ENCODE peak calls at places on chromosomes 1 and 21, in six cellular contexts. B is RWPE2, J is heart right ventricle, K is HCT116, D is stomach, E is upper lobe of left lung. O is an unnamed sample.

GRCh38 chr1:170150921-170151320 is 5.2 kb downstream of the NTMT2 start:
- DNase-seq in E (no peak), K (no peak), D (no peak), B (no peak), J (no peak), O (no peak)

GRCh38 chr1:184574588-184574987 is 180.1 kb downstream of the EDEM3 start:
- DNase-seq in K (no peak), D (no peak), J (no peak), E (peak; percentile 33), B (no peak), O (no peak)

GRCh38 chr1:14921057-14921456 is 232.5 kb upstream of the TMEM51 start:
- DNase-seq in B (no peak), K (no peak), D (no peak), J (no peak), E (no peak), O (no peak)

GRCh38 chr1:209455133-209455532 is 128.4 kb upstream of the CAMK1G start:
- DNase-seq in E (no peak), D (no peak), B (no peak), K (no peak), J (no peak), O (no peak)

GRCh38 chr1:167532964-167533824 is 14.9 kb upstream of the CD247 start:
- DNase-seq in J (no peak), B (no peak), E (no peak), K (no peak), D (no peak), O (no peak)

GRCh38 chr21:37874904-37875780 is 41.1 kb downstream of the KCNJ6 start:
- DNase-seq in D (no peak), E (no peak), B (no peak), K (no peak), J (no peak), O (no peak)

GRCh38 chr21:44517175-44517899 is 22.7 kb downstream of the KRTAP10-1 start:
- DNase-seq in D (peak; percentile 38), K (peak; percentile 98), B (peak; percentile 37), E (no peak), J (no peak), O (no peak)

GRCh38 chr1:98331232-98331631 is 330.3 kb upstream of the SNX7 start:
- DNase-seq in J (no peak), B (no peak), D (no peak), K (no peak), E (no peak), O (no peak)

GRCh38 chr1:218034464-218034863 is 250.6 kb upstream of the RRP15 start:
- DNase-seq in J (no peak), E (no peak), D (no peak), K (no peak), B (no peak), O (no peak)

GRCh38 chr21:45539046-45539795 is 3.0 kb downstream of the SLC19A1 start:
- DNase-seq in J (no peak), K (no peak), E (peak; percentile 62), B (peak; percentile 42), D (peak; percentile 26), O (peak; percentile 54)

GRCh38 chr1:153217212-153217611 is at the start of gene PRR9:
- DNase-seq in E (no peak), J (no peak), K (no peak), B (no peak), D (no peak), O (no peak)

GRCh38 chr1:175262646-175263045 is 70.1 kb upstream of the KIAA0040 start:
- DNase-seq in K (no peak), D (no peak), J (no peak), E (no peak), B (no peak), O (no peak)

GRCh38 chr1:59083946-59084865 is 212.7 kb upstream of the FGGY start:
- DNase-seq in D (no peak), K (no peak), B (no peak), E (no peak), J (peak; percentile 29), O (no peak)

GRCh38 chr1:210151063-210151672 is 81.4 kb upstream of the SERTAD4 start:
- DNase-seq in B (no peak), J (no peak), E (no peak), D (no peak), K (no peak), O (no peak)

GRCh38 chr1:16205891-16206546 is 6.4 kb downstream of the ARHGEF19 start:
- DNase-seq in D (no peak), E (peak; percentile 84), B (no peak), K (no peak), J (no peak), O (no peak)

GRCh38 chr1:229087906-229088305 is 183.0 kb upstream of the RAB4A start:
- DNase-seq in K (no peak), E (peak; percentile 50), D (no peak), B (no peak), J (no peak), O (no peak)

GRCh38 chr1:15004396-15004795 is 149.2 kb upstream of the TMEM51 start:
- DNase-seq in E (no peak), K (no peak), D (no peak), B (no peak), J (no peak), O (no peak)

GRCh38 chr21:45537111-45537745 is 5.0 kb downstream of the SLC19A1 start:
- DNase-seq in K (no peak), B (peak; percentile 40), E (peak; percentile 79), D (peak; percentile 25), J (no peak), O (peak; percentile 52)

GRCh38 chr1:165143437-165144065 is 213.0 kb downstream of the LMX1A start:
- DNase-seq in K (no peak), D (peak; percentile 32), B (no peak), E (no peak), J (peak; percentile 13), O (no peak)

GRCh38 chr1:15732686-15733081 is 3.4 kb upstream of the SLC25A34 start:
- DNase-seq in E (peak; percentile 58), J (no peak), K (no peak), D (no peak), B (peak; percentile 36), O (no peak)

GRCh38 chr1:60958001-60958400 is 124.4 kb upstream of the NFIA start:
- DNase-seq in B (no peak), J (no peak), K (no peak), D (no peak), E (no peak), O (no peak)

GRCh38 chr1:45008076-45008475 is 3.0 kb downstream of the HECTD3 start:
- DNase-seq in D (no peak), K (no peak), J (no peak), E (no peak), B (no peak), O (no peak)

GRCh38 chr1:171898956-171899355 is 57.7 kb downstream of the DNM3 start:
- DNase-seq in J (no peak), E (no peak), B (peak; percentile 56), K (no peak), D (no peak), O (peak; percentile 64)

GRCh38 chr1:224054611-224055010 is 59.3 kb upstream of the FBXO28 start:
- DNase-seq in E (no peak), J (no peak), D (no peak), K (no peak), B (no peak), O (no peak)

GRCh38 chr1:8111560-8111959 is 85.5 kb upstream of the ERRFI1 start:
- DNase-seq in B (no peak), J (no peak), E (no peak), K (no peak), D (no peak), O (no peak)

GRCh38 chr1:100188617-100189016 is 10.6 kb upstream of the LRRC39 start:
- DNase-seq in K (no peak), J (no peak), E (no peak), D (no peak), B (no peak), O (peak; percentile 67)

GRCh38 chr1:155979525-155980343 is 1.4 kb upstream of the ARHGEF2 start:
- DNase-seq in B (no peak), D (no peak), J (peak; percentile 58), E (no peak), K (no peak), O (no peak)

GRCh38 chr21:32256873-32257620 is 21.8 kb downstream of the MIS18A start:
- DNase-seq in D (peak; percentile 61), K (no peak), B (no peak), E (no peak), J (peak; percentile 63), O (peak; percentile 89)

GRCh38 chr1:47323475-47324105 is 9.6 kb upstream of the STIL start:
- DNase-seq in J (no peak), K (no peak), B (no peak), E (no peak), D (no peak), O (no peak)

GRCh38 chr1:6602669-6603423 is at the start of gene KLHL21:
- DNase-seq in J (peak; percentile 92), B (peak; percentile 83), D (peak; percentile 89), K (peak; percentile 64), E (peak; percentile 98), O (peak; percentile 97)

GRCh38 chr1:44025816-44026215 is 5.4 kb downstream of the SLC6A9 start:
- DNase-seq in J (no peak), E (no peak), D (peak; percentile 41), B (no peak), K (no peak), O (no peak)

GRCh38 chr1:159941867-159942560 is 3.4 kb downstream of the IGSF9 start:
- DNase-seq in E (no peak), J (no peak), D (no peak), B (no peak), K (no peak), O (peak; percentile 33)

GRCh38 chr1:159940006-159940620 is 5.3 kb downstream of the IGSF9 start:
- DNase-seq in B (no peak), K (no peak), E (no peak), D (no peak), J (no peak), O (no peak)

GRCh38 chr1:159942700-159943640 is 2.4 kb downstream of the IGSF9 start:
- DNase-seq in K (no peak), D (peak; percentile 24), J (no peak), B (no peak), E (peak; percentile 74), O (peak; percentile 61)

GRCh38 chr1:159939603-159940002 is 5.8 kb downstream of the IGSF9 start:
- DNase-seq in K (no peak), D (no peak), E (no peak), J (no peak), B (no peak), O (no peak)

GRCh38 chr1:159941139-159941866 is 4.1 kb downstream of the IGSF9 start:
- DNase-seq in J (no peak), E (no peak), B (no peak), K (no peak), D (no peak), O (no peak)
- H3K27me3 ChIP-seq in J (no peaks in the 10 kb centered on the region), E (no peaks in the 10 kb centered on the region), B (no peaks in the 10 kb centered on the region), K (no peaks in the 10 kb centered on the region), D (peaks cover 65% of the 10 kb centered on the region), O (no peaks in the 10 kb centered on the region)

GRCh38 chr1:173205146-173206051 is 1.7 kb downstream of the TNFSF4 start:
- DNase-seq in D (no peak), K (no peak), B (no peak), J (no peak), E (no peak), O (peak; percentile 79)
- H3K4me3 ChIP-seq in D (no peak overlapping the region), K (no peak overlapping the region), B (no peak overlapping the region), J (no peak overlapping the region), E (no peak overlapping the region), O (no peak overlapping the region)

GRCh38 chr1:1926346-1926811 is 7.3 kb upstream of the TMEM52 start:
- DNase-seq in E (peak; percentile 75), J (no peak), B (peak; percentile 60), D (no peak), K (no peak), O (no peak)
- H3K27me3 ChIP-seq in E (no peaks in the 10 kb centered on the region), J (no peaks in the 10 kb centered on the region), B (no peaks in the 10 kb centered on the region), D (no peaks in the 10 kb centered on the region), K (no peaks in the 10 kb centered on the region), O (no peaks in the 10 kb centered on the region)

GRCh38 chr1:206784471-206784903 is 12.2 kb upstream of the IL10 start:
- DNase-seq in K (no peak), B (no peak), E (peak; percentile 82), J (no peak), D (peak; percentile 41), O (no peak)
- H3K4me3 ChIP-seq in K (no peak overlapping the region), B (no peak overlapping the region), E (no peak overlapping the region), J (no peak overlapping the region), D (no peak overlapping the region), O (no peak overlapping the region)